ENCODE peak calls at places on chromosomes 7 and 10, in eight cellular contexts. F, L, G, T, Z, J, N and U are unnamed samples.

GRCh38 chr10:93259126-93259525 is 185.4 kb downstream of the CYP26A1 start:
- DNase-seq in N (no peak), F (peak; percentile 9), Z (peak; percentile 26), G (no peak), T (peak; percentile 36), J (no peak), L (no peak), U (no peak)

GRCh38 chr10:130611239-130611638 is 475.0 kb downstream of the GLRX3 start:
- DNase-seq in N (no peak), Z (no peak), J (no peak), G (no peak), F (no peak), L (no peak), T (no peak), U (no peak)

GRCh38 chr7:2612445-2613112 is 19.2 kb upstream of the TTYH3 start:
- DNase-seq in Z (no peak), L (no peak), F (no peak), J (peak; percentile 39), T (no peak), N (no peak), G (peak; percentile 51), U (no peak)

GRCh38 chr10:132897516-132898381 is 44.6 kb downstream of the CFAP46 start:
- DNase-seq in Z (no peak), N (no peak), L (peak; percentile 33), G (peak; percentile 26), T (no peak), J (no peak), F (no peak), U (no peak)

GRCh38 chr7:37411444-37412034 is 37.1 kb downstream of the ELMO1 start:
- DNase-seq in N (no peak), G (no peak), L (no peak), T (no peak), Z (no peak), J (no peak), F (no peak), U (no peak)

GRCh38 chr7:157903715-157904114 is 566.9 kb downstream of the DNAJB6 start:
- DNase-seq in L (no peak), G (no peak), N (no peak), F (no peak), T (no peak), Z (no peak), J (no peak), U (no peak)

GRCh38 chr10:95655571-95656290 is 780 bp downstream of the ALDH18A1 start:
- DNase-seq in N (peak; percentile 11), T (peak; percentile 35), G (no peak), L (no peak), F (peak; percentile 43), J (no peak), Z (peak; percentile 35), U (no peak)

GRCh38 chr10:101436302-101436701 is 82.3 kb downstream of the BTRC start:
- DNase-seq in G (no peak), N (no peak), F (no peak), J (no peak), L (no peak), Z (no peak), T (no peak), U (no peak)

GRCh38 chr10:20287951-20288350 is 471.7 kb downstream of the PLXDC2 start:
- DNase-seq in J (no peak), G (no peak), F (no peak), L (no peak), T (no peak), Z (no peak), N (no peak), U (no peak)

GRCh38 chr7:16817536-16817935 is 12.7 kb upstream of the AGR2 start:
- DNase-seq in Z (peak; percentile 15), T (peak; percentile 46), L (no peak), G (no peak), J (no peak), N (no peak), F (peak; percentile 69), U (no peak)

GRCh38 chr10:49597426-49598163 is 12.5 kb upstream of the SLC18A3 start:
- DNase-seq in Z (no peak), L (no peak), F (no peak), G (no peak), T (no peak), N (no peak), J (no peak), U (no peak)

DNA sequence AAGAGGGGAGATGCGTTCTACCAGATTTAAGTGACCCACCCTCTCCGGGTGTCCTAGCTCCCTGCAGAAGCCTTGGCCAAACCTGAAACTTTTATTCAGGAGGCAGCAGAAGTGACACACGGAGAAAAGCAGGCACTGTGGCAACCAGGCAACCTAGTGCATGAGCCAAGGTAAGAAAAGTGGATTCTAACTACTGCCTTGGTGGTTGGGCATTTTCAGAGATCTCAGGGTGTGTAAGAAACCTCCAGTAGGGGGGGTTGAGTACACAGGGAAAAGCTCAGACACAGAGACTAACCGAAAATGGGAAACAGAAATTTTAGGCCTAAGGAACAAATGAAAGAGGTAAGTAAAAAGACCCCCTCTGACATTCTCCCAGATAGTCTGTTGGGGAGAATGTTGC is 645.7 kb downstream of the ANKRD7 start:
- DNase-seq in L (no peak), T (no peak), J (peak; percentile 12), Z (no peak), G (no peak), F (no peak), N (no peak), U (no peak)
- TF ChIP-seq CTCF in L (no peak), T (no peak), J (peak; percentile 52), Z (no peak), G (no peak), F (peak; percentile 9), N (no peak), U (no peak)

GRCh38 chr10:3363316-3364070 is 190.9 kb upstream of the PITRM1 start:
- DNase-seq in L (no peak), N (no peak), Z (peak; percentile 28), T (peak; percentile 5), G (no peak), J (no peak), F (no peak), U (no peak)

GRCh38 chr10:3366735-3367405 is 194.3 kb upstream of the PITRM1 start:
- DNase-seq in N (no peak), Z (no peak), L (no peak), T (no peak), J (no peak), F (no peak), G (no peak), U (no peak)

GRCh38 chr10:3364768-3365480 is 192.3 kb upstream of the PITRM1 start:
- DNase-seq in L (no peak), J (no peak), Z (no peak), T (no peak), F (no peak), N (no peak), G (no peak), U (no peak)

GRCh38 chr10:3366043-3366442 is 193.5 kb upstream of the PITRM1 start:
- DNase-seq in T (no peak), N (no peak), F (no peak), G (no peak), J (no peak), Z (no peak), L (no peak), U (no peak)

DNA sequence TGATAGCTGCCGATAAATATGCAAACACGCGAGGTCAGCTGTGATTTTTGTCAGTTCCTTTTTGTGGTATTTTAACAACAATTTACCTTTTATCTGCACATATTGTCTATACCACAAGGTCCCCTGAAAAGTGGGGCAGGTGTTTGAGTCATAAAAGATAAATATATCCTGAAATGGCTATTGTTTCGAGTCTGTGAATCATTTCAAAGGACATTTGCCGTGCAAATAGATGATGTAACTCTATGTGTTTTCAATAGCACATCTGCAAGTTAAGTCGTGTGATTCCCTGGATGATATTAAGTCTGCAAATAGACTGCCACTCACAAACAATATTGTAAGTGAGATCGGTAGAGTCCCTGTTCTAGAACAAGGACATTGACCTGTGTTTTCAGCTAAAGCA is 193.0 kb upstream of the PITRM1 start:
- DNase-seq in N (no peak), L (no peak), Z (no peak), J (no peak), F (peak; percentile 54), T (no peak), G (no peak), U (no peak)
- H3K4me3 ChIP-seq in N (no peak overlapping the region), L (no peak overlapping the region), Z (no peak overlapping the region), J (no peak overlapping the region), F (no peak overlapping the region), T (no peak overlapping the region), G (no peak overlapping the region), U (no peak overlapping the region)

GRCh38 chr10:108783897-108784296 is 1139.4 kb downstream of the XPNPEP1 start:
- DNase-seq in J (peak; percentile 39), F (peak; percentile 72), N (no peak), L (no peak), T (peak; percentile 54), G (no peak), Z (peak; percentile 56), U (no peak)
- TF ChIP-seq CTCF in J (peak; percentile 44), F (peak; percentile 42), N (no peak), L (no peak), T (peak; percentile 42), G (peak; percentile 36), Z (peak; percentile 38), U (peak; percentile 19)

DNA sequence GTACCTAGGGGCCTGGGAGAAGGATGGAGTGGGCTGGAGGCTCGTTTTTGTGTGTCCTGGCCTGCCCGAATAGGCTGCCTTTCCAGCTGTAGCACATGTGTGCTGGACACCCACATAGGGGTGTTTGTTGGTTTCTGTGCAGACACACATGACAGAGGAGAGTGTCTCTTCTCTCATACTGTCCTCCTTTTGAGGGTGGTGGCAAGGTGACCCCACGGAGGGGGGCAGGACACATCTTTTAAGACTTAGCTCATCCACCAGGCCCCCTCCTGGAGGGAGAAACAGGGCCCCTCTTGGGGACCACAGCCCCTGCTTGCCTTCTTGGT is 72.2 kb upstream of the PPIF start:
- DNase-seq in N (no peak), L (no peak), Z (no peak), J (no peak), T (no peak), F (no peak), G (no peak), U (no peak)
- H3K4me3 ChIP-seq in N (no peak overlapping the region), L (peak overlapping the region; percentile 18), Z (no peak overlapping the region), J (no peak overlapping the region), T (no peak overlapping the region), F (no peak overlapping the region), G (no peak overlapping the region), U (no peak overlapping the region)